ENCODE peak calls at places on chromosomes 5 and 9, in four cellular contexts. U is HS-27A; V is activated gamma-delta T cell treated with anti-CD3 and anti-CD28 coated beads, Interleukin-2, amount 50 U/mL, for 16 hours; E is iPS DF 6.9. S is an unnamed sample.
A peak's percentile ranks its signal among the peaks of the same experiment; 100 is the strongest.

GRCh38 chr5:15499528-15500325 is at the start of gene FBXL7:
- DNase-seq in E (no peak), V (no peak), U (peak; percentile 63), S (no peak)

GRCh38 chr9:35904966-35905781 is 828 bp upstream of the HRCT1 start:
- DNase-seq in E (no peak), V (no peak), U (no peak), S (peak; percentile 30)

GRCh38 chr9:112743216-112743835 is 7.2 kb upstream of the SNX30 start:
- DNase-seq in V (no peak), U (no peak), E (no peak), S (no peak)

GRCh38 chr5:34656001-34656699 is at the start of gene RAI14:
- DNase-seq in U (no peak), E (no peak), V (no peak), S (peak; percentile 58)

GRCh38 chr5:147539053-147539452 is 29.2 kb upstream of the DPYSL3 start:
- DNase-seq in U (no peak), V (no peak), E (no peak), S (peak; percentile 35)

GRCh38 chr9:8686502-8686901 is 886.9 kb upstream of the DMAC1 start:
- DNase-seq in V (no peak), U (no peak), E (no peak), S (no peak)

GRCh38 chr9:136861874-136862457 is 4.1 kb downstream of the EDF1 start:
- DNase-seq in V (no peak), E (no peak), U (no peak), S (no peak)

GRCh38 chr5:150527038-150527437 is 19.1 kb downstream of the NDST1 start:
- DNase-seq in U (no peak), E (no peak), V (no peak), S (no peak)

GRCh38 chr5:103101079-103101732 is 18.7 kb downstream of the GIN1 start:
- DNase-seq in E (no peak), U (no peak), V (no peak), S (peak; percentile 30)

GRCh38 chr5:110333384-110333783 is 393.1 kb downstream of the TMEM232 start:
- DNase-seq in U (no peak), V (no peak), E (peak; percentile 18), S (no peak)